ENCODE peak calls at places on chromosomes 1 and 21, in seven cellular contexts. W is choroid plexus epithelial cell; Z is retina; N is progenitor cell of endocrine pancreas; B is HEK293T; A is stimulated activated CD8-positive, alpha-beta memory T cell treated with anti-CD3 and anti-CD28 coated beads, Interleukin-4, amount 100 ng/mL, for 48 hours; P is activated naive CD4-positive, alpha-beta T cell treated with anti-CD3 and anti-CD28 coated beads, Interleukin-2, amount 50 U/mL, for 16 hours. E is an unnamed sample.

GRCh38 chr21:32237021-32237420 is 41.8 kb downstream of the MIS18A start:
- DNase-seq in W (no peak), Z (no peak), N (no peak), B (no peak), A (no peak), P (no peak), E (no peak)

GRCh38 chr1:19770436-19771190 is 29.1 kb downstream of the TMCO4 start:
- DNase-seq in W (no peak), Z (no peak), N (no peak), B (no peak), A (no peak), P (no peak), E (no peak)

GRCh38 chr1:218887141-218887925 is 286.3 kb upstream of the LYPLAL1 start:
- DNase-seq in W (no peak), Z (no peak), N (no peak), B (no peak), A (no peak), P (no peak), E (no peak)

GRCh38 chr1:14529436-14529835 is 69.0 kb upstream of the KAZN start:
- DNase-seq in W (no peak), Z (no peak), N (no peak), B (no peak), A (no peak), P (no peak), E (no peak)

GRCh38 chr1:84785231-84785630 is 95.0 kb upstream of the SSX2IP start:
- DNase-seq in W (no peak), Z (no peak), N (no peak), B (no peak), A (no peak), P (no peak), E (no peak)

GRCh38 chr1:178504286-178504685 is 7.5 kb upstream of the CLEC20A start:
- DNase-seq in W (no peak), Z (no peak), N (no peak), B (no peak), A (no peak), P (no peak), E (no peak)

GRCh38 chr1:65055754-65056153 is 89.4 kb upstream of the JAK1 start:
- DNase-seq in W (no peak), Z (no peak), N (no peak), B (no peak), A (no peak), P (no peak), E (no peak)

GRCh38 chr1:201481761-201482493 is 12.9 kb upstream of the PHLDA3 start:
- DNase-seq in W (peak), Z (peak), N (peak), B (peak), A (peak), P (peak), E (peak)

GRCh38 chr1:110538082-110538481 is 19.1 kb upstream of the KCNA10 start:
- DNase-seq in W (no peak), Z (peak), N (no peak), B (no peak), A (no peak), P (no peak), E (no peak)

GRCh38 chr1:234551032-234551378 is 59.0 kb downstream of the IRF2BP2 start:
- DNase-seq in W (no peak), Z (no peak), N (no peak), B (no peak), A (no peak), P (no peak), E (no peak)

GRCh38 chr1:229203991-229204632 is 66.8 kb upstream of the RAB4A start:
- DNase-seq in W (no peak), Z (no peak), N (no peak), B (no peak), A (no peak), P (no peak), E (no peak)

GRCh38 chr1:180956028-180956640 is 43.4 kb downstream of the KIAA1614 start:
- DNase-seq in W (no peak), Z (no peak), N (no peak), B (no peak), A (no peak), P (no peak), E (no peak)

GRCh38 chr1:192639607-192640368 is 3.8 kb downstream of the RGS13 start:
- DNase-seq in W (peak), Z (no peak), N (no peak), B (no peak), A (no peak), P (no peak), E (no peak)

GRCh38 chr1:78210167-78210566 is 164.4 kb downstream of the GIPC2 start:
- DNase-seq in W (peak), Z (no peak), N (no peak), B (no peak), A (no peak), P (no peak), E (no peak)

GRCh38 chr1:220430059-220430458 is 97.9 kb upstream of the MARK1 start:
- DNase-seq in W (peak), Z (no peak), N (no peak), B (no peak), A (no peak), P (no peak), E (no peak)

GRCh38 chr1:230172016-230172356 is 104.9 kb downstream of the GALNT2 start:
- DNase-seq in W (no peak), Z (no peak), N (no peak), B (no peak), A (peak), P (no peak), E (no peak)

GRCh38 chr1:93631626-93632365 is 49.8 kb downstream of the BCAR3 start:
- DNase-seq in W (peak), Z (no peak), N (no peak), B (no peak), A (no peak), P (no peak), E (no peak)

GRCh38 chr1:14599173-14599754 is 779 bp downstream of the KAZN start:
- DNase-seq in W (no peak), Z (peak), N (peak), B (peak), A (no peak), P (no peak), E (no peak)

GRCh38 chr1:35377553-35377952 is 109.0 kb downstream of the ZMYM4 start:
- DNase-seq in W (peak), Z (no peak), N (no peak), B (no peak), A (no peak), P (no peak), E (no peak)

GRCh38 chr21:42315296-42315891 is at the start of gene TFF3:
- DNase-seq in W (peak), Z (no peak), N (peak), B (no peak), A (peak), P (no peak), E (no peak)

GRCh38 chr1:40755052-40755451 is 28.5 kb upstream of the KCNQ4 start:
- DNase-seq in W (peak), Z (no peak), N (no peak), B (no peak), A (no peak), P (no peak), E (no peak)

GRCh38 chr1:149845416-149845815 is 54.0 kb upstream of the BOLA1 start:
- DNase-seq in W (no peak), Z (peak), N (no peak), B (no peak), A (peak), P (no peak), E (no peak)

GRCh38 chr21:16573581-16573980 is 843.8 kb downstream of the USP25 start:
- DNase-seq in W (peak), Z (no peak), N (no peak), B (no peak), A (no peak), P (no peak), E (no peak)

GRCh38 chr1:21673277-21673780 is 4.2 kb upstream of the RAP1GAP start:
- DNase-seq in W (peak), Z (peak), N (no peak), B (no peak), A (no peak), P (no peak), E (no peak)

GRCh38 chr1:37471345-37472231 is 2.8 kb upstream of the ZC3H12A start:
- DNase-seq in W (peak), Z (peak), N (no peak), B (peak), A (no peak), P (no peak), E (no peak)

GRCh38 chr1:108142773-108143394 is 57.3 kb downstream of the SLC25A24 start:
- DNase-seq in W (peak), Z (no peak), N (no peak), B (no peak), A (no peak), P (no peak), E (no peak)

GRCh38 chr1:245301162-245301580 is 146.4 kb downstream of the KIF26B start:
- DNase-seq in W (peak), Z (peak), N (no peak), B (no peak), A (no peak), P (no peak), E (no peak)

GRCh38 chr1:66315675-66316074 is 218.3 kb upstream of the SGIP1 start:
- DNase-seq in W (no peak), Z (no peak), N (no peak), B (no peak), A (no peak), P (no peak), E (no peak)

GRCh38 chr1:85319931-85320330 is 43.5 kb upstream of the BCL10 start:
- DNase-seq in W (no peak), Z (no peak), N (no peak), B (no peak), A (no peak), P (no peak), E (no peak)

GRCh38 chr1:62364726-62365125 is 45.5 kb upstream of the KANK4 start:
- DNase-seq in W (peak), Z (no peak), N (no peak), B (no peak), A (no peak), P (no peak), E (no peak)

GRCh38 chr21:41761211-41762181 is 5.4 kb downstream of the RIPK4 start:
- DNase-seq in W (no peak), Z (no peak), N (no peak), B (no peak), A (no peak), P (no peak), E (no peak)

GRCh38 chr1:38454236-38454635 is 405.3 kb downstream of the RRAGC start:
- DNase-seq in W (no peak), Z (no peak), N (no peak), B (no peak), A (no peak), P (no peak), E (no peak)

GRCh38 chr1:167937709-167938010 is 788 bp upstream of the MPC2 start:
- DNase-seq in W (no peak), Z (no peak), N (no peak), B (no peak), A (no peak), P (no peak), E (no peak)

GRCh38 chr1:46830665-46831322 is 31.9 kb downstream of the CYP4B1 start:
- DNase-seq in W (no peak), Z (no peak), N (no peak), B (no peak), A (no peak), P (no peak), E (no peak)

GRCh38 chr1:66564250-66564649 is 30.3 kb downstream of the SGIP1 start:
- DNase-seq in W (peak), Z (no peak), N (no peak), B (no peak), A (no peak), P (no peak), E (no peak)

GRCh38 chr1:198890531-198890930 is 251.7 kb downstream of the PTPRC start:
- DNase-seq in W (peak), Z (no peak), N (no peak), B (no peak), A (no peak), P (no peak), E (no peak)

GRCh38 chr1:237562247-237562823 is 328.4 kb downstream of the ZP4 start:
- DNase-seq in W (peak), Z (peak), N (no peak), B (peak), A (no peak), P (no peak), E (peak)